ENCODE peak calls at places on chromosomes 6 and 20, in four cellular contexts. W, T, Y and D are unnamed samples.

GRCh38 chr6:12516070-12516469 is 200.5 kb upstream of the PHACTR1 start:
- DNase-seq in W (no peak), T (no peak), Y (no peak), D (no peak)

GRCh38 chr6:84304881-84305280 is 77.4 kb upstream of the CEP162 start:
- DNase-seq in W (no peak), T (no peak), Y (no peak), D (no peak)

GRCh38 chr6:170173416-170173990 is 117.4 kb downstream of the DLL1 start:
- DNase-seq in W (peak), T (no peak), Y (no peak), D (no peak)

GRCh38 chr6:146803601-146804000 is 204.8 kb downstream of the ADGB start:
- DNase-seq in W (no peak), T (no peak), Y (no peak), D (no peak)

GRCh38 chr20:53594068-53595017 is 704 bp upstream of the ZNF217 start:
- DNase-seq in W (peak), T (peak), Y (peak), D (peak)

GRCh38 chr20:62805711-62806382 is 1.2 kb downstream of the OGFR start:
- DNase-seq in W (peak), T (peak), Y (no peak), D (no peak)

GRCh38 chr6:31041372-31041974 is 31.2 kb downstream of the MUC22 start:
- DNase-seq in W (no peak), T (no peak), Y (no peak), D (no peak)

GRCh38 chr6:1614767-1615650 is 5.3 kb downstream of the FOXC1 start:
- DNase-seq in W (peak), T (peak), Y (no peak), D (no peak)

GRCh38 chr6:170114956-170115855 is 175.7 kb downstream of the DLL1 start:
- DNase-seq in W (no peak), T (peak), Y (no peak), D (no peak)

GRCh38 chr20:48295445-48295903 is 510.2 kb upstream of the SULF2 start:
- DNase-seq in W (no peak), T (peak), Y (peak), D (peak)

GRCh38 chr6:57423468-57423867 is 106.0 kb downstream of the PRIM2 start:
- DNase-seq in W (no peak), T (no peak), Y (no peak), D (no peak)

GRCh38 chr6:107716688-107717089 is 107.4 kb downstream of the SCML4 start:
- DNase-seq in W (no peak), T (no peak), Y (no peak), D (no peak)

GRCh38 chr6:36289281-36290018 is 19.6 kb downstream of the PNPLA1 start:
- DNase-seq in W (no peak), T (no peak), Y (no peak), D (no peak)

GRCh38 chr6:7628479-7628878 is 38.5 kb downstream of the SNRNP48 start:
- DNase-seq in W (no peak), T (no peak), Y (no peak), D (no peak)

GRCh38 chr6:118080547-118080946 is 173.5 kb downstream of the SLC35F1 start:
- DNase-seq in W (no peak), T (no peak), Y (no peak), D (no peak)

DNA sequence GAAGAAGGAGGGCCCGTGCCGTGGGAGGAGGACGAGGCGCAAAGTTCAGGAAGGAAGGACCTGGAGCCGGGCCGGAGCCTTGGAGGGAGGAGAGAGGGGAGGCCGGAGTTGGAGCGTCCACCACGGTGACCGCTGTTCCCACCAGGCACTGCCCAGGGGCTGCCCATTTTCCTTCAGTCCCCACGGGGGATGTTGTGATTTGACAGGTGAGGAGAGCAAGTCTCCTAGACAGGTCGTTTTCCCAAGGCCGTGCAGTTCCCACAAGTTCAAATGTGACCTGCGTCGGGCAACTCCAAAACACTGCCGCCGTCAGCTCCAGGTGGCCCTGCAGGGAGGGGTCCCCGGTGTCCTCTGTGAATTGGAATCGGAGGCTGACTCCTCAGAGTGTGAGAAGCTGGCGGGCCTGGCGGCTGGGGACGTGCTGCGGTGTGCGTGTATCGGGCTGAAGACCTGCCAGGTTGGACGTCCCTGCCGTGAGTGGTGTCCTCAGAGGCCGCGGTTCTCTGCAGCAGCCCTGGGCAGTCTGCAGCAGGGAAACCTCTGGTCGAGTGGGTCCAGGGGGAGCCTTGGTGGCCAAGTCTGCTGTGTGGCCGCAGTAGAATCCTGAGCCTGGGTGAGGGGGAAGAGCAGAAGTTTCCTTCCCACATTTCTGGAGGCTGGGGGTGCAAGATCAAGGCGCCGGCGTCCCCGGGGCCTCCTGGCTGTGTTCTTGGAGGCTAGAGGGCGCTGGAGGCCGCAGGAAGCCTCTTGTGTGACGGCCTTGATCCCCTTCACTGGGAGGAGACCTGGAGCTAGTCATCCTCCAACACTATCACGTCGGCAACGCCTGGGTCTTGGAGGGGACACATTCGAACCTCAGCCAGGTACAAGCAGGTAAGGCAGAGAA is 115.0 kb upstream of the FRMD1 start:
- DNase-seq in W (no peak), T (no peak), Y (no peak), D (no peak)
- TF ChIP-seq CTCF in W (no peak), T (no peak), Y (no peak), D (no peak)

GRCh38 chr6:41462980-41463930 is 82.9 kb upstream of the FOXP4 start:
- DNase-seq in W (peak), T (no peak), Y (no peak), D (no peak)
- TF ChIP-seq CTCF in W (peak), T (peak), Y (peak), D (peak)

DNA sequence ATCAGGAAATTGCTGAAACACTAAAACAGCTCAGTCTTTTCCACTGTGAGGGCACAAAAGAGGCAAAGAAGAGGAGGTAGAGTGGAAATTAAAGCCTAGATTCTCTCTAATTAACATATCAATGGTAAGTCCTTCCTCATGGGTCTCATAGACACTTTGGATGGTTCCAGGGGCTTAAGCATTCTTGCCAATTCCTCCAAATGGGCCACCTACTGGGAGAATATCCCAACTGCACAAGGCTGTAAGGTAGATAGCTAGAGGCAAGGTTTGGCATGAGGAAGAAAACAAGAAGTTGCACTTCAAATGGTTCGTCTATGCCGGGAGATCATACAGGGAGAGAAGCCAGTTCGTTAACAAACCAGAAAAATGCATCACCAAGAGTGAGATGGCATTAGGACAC is 107.6 kb upstream of the KHDRBS2 start:
- DNase-seq in W (no peak), T (no peak), Y (no peak), D (no peak)
- TF ChIP-seq CTCF in W (no peak), T (no peak), Y (no peak), D (no peak)

DNA sequence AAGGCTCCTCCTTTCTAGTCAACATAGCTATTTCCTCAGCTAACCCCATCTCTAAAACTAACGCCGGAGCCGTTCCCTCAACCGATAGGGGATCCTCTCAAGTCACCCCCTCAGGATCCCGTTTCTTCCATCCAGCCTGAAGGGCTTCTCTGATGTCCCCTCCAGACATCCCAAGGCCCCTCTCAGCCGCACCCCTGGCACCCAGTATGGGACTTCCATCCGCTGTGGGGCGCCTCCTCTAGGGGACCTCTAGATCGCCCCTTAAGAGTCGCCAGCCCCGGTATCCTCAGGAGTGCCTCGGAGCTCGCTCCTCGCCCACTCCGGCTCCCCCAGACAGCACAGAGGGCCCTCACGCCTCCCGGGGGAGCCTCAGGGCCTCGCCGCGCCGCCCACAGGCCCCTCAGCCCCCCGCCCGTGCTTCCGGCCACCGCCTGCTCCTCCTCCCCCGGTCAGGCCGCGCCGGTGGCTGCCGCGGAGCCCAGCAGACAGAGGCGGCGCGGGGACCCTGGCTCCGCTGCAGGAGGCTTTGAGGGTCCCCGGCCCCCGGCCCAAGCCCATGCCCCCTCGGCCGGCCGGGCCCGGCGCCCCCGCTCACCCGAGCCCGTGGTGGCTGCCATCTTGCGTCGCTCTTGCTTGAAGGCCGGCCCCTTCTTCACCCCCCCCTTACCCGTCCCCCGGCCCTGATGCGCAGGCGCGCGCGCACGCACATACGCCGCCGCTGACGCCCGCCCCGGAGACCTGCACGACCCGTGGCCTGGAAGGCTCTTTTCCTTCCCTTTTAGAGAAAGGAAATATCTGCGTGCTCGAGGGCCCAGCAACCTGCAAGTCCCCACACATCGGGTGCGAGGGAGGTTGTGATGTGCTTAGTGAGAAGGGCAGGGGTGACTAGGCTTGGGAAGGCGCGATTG is at the start of gene UBE2V1:
- DNase-seq in W (peak), T (peak), Y (peak), D (peak)
- TF ChIP-seq CTCF in W (peak), T (peak), Y (peak), D (peak)

GRCh38 chr6:26156105-26156849 is 69.0 kb downstream of the HFE start:
- DNase-seq in W (peak), T (peak), Y (peak), D (peak)
- TF ChIP-seq CTCF in W (no peak), T (no peak), Y (no peak), D (no peak)

DNA sequence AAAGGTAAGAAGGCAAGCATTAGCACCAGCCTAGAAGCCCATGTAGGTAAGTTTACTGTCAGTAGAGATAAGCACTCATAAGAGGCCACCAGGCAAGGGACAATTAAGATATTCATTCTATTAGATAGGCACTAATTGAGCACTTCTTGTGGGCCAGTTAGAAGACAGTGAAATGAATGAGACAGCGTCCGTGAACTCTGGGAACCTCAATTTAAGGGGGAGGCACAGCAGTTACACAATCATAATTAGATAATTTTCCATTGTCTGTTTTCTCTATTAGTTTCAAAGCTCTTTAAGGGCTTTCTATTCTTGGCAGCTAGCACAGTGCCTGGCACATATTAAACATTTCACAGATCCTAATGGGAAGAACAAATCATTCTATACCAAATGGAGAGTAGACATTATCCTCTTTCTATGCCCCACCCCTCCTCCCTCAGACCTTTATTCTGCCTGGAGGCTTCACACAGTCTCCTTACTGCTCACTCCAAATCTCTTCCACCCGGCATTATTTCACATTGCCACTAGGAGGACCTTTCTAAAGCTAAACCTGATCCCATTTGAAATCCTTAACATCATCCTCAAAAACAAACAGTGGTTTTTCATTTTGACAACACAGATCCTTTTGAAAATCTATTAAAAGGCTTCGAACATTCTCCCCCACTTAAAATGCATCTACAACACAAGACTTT is 529.6 kb downstream of the ADGRB3 start:
- DNase-seq in W (no peak), T (no peak), Y (no peak), D (no peak)
- TF ChIP-seq CTCF in W (peak), T (no peak), Y (peak), D (no peak)